ENCODE peak calls at places on chromosomes 5 and 9, in seven cellular contexts. One of them, this sample, is unnamed.

GRCh38 chr5:123261752-123262151 is 161.5 kb downstream of the CEP120 start:
- DNase-seq in Peyer's patch: no peak
- DNase-seq in stimulated activated naive CD8-positive, alpha-beta T cell treated with anti-CD3 and anti-CD28 coated beads, Interleukin-15, amount 100 ng/mL, for 72 hours: no peak
- DNase-seq in CD4-positive, alpha-beta T cell: no peak
- DNase-seq in stimulated activated CD8-positive, alpha-beta memory T cell treated with anti-CD3 and anti-CD28 coated beads, Interleukin-12 subunit alpha, Interleukin-12 subunit beta, amount 100 ng/mL, for 4 hours: no peak
- DNase-seq in endothelial cell: no peak
- DNase-seq in endodermal cell: no peak
- DNase-seq in this sample: no peak

GRCh38 chr5:122704247-122705036 is 70.4 kb upstream of the SNX2 start:
- DNase-seq in endodermal cell: no peak
- DNase-seq in stimulated activated CD8-positive, alpha-beta memory T cell treated with anti-CD3 and anti-CD28 coated beads, Interleukin-12 subunit alpha, Interleukin-12 subunit beta, amount 100 ng/mL, for 4 hours: no peak
- DNase-seq in CD4-positive, alpha-beta T cell: no peak
- DNase-seq in stimulated activated naive CD8-positive, alpha-beta T cell treated with anti-CD3 and anti-CD28 coated beads, Interleukin-15, amount 100 ng/mL, for 72 hours: no peak
- DNase-seq in Peyer's patch: no peak
- DNase-seq in endothelial cell: no peak
- DNase-seq in this sample: no peak

GRCh38 chr5:108830705-108831276 is 83.1 kb downstream of the FER start:
- DNase-seq in stimulated activated CD8-positive, alpha-beta memory T cell treated with anti-CD3 and anti-CD28 coated beads, Interleukin-12 subunit alpha, Interleukin-12 subunit beta, amount 100 ng/mL, for 4 hours: no peak
- DNase-seq in CD4-positive, alpha-beta T cell: no peak
- DNase-seq in endodermal cell: no peak
- DNase-seq in endothelial cell: no peak
- DNase-seq in stimulated activated naive CD8-positive, alpha-beta T cell treated with anti-CD3 and anti-CD28 coated beads, Interleukin-15, amount 100 ng/mL, for 72 hours: no peak
- DNase-seq in Peyer's patch: no peak
- DNase-seq in this sample: no peak

GRCh38 chr9:16131269-16131668 is 578.4 kb downstream of the CCDC171 start:
- DNase-seq in Peyer's patch: no peak
- DNase-seq in stimulated activated CD8-positive, alpha-beta memory T cell treated with anti-CD3 and anti-CD28 coated beads, Interleukin-12 subunit alpha, Interleukin-12 subunit beta, amount 100 ng/mL, for 4 hours: no peak
- DNase-seq in endothelial cell: peak
- DNase-seq in endodermal cell: peak
- DNase-seq in stimulated activated naive CD8-positive, alpha-beta T cell treated with anti-CD3 and anti-CD28 coated beads, Interleukin-15, amount 100 ng/mL, for 72 hours: no peak
- DNase-seq in CD4-positive, alpha-beta T cell: no peak
- DNase-seq in this sample: no peak

GRCh38 chr5:91787718-91788117 is 404.6 kb upstream of the ARRDC3 start:
- DNase-seq in endothelial cell: no peak
- DNase-seq in stimulated activated naive CD8-positive, alpha-beta T cell treated with anti-CD3 and anti-CD28 coated beads, Interleukin-15, amount 100 ng/mL, for 72 hours: no peak
- DNase-seq in Peyer's patch: no peak
- DNase-seq in endodermal cell: no peak
- DNase-seq in CD4-positive, alpha-beta T cell: no peak
- DNase-seq in stimulated activated CD8-positive, alpha-beta memory T cell treated with anti-CD3 and anti-CD28 coated beads, Interleukin-12 subunit alpha, Interleukin-12 subunit beta, amount 100 ng/mL, for 4 hours: no peak
- DNase-seq in this sample: no peak

GRCh38 chr5:94691947-94692346 is 73.5 kb downstream of the SLF1 start:
- DNase-seq in endothelial cell: peak
- DNase-seq in stimulated activated CD8-positive, alpha-beta memory T cell treated with anti-CD3 and anti-CD28 coated beads, Interleukin-12 subunit alpha, Interleukin-12 subunit beta, amount 100 ng/mL, for 4 hours: no peak
- DNase-seq in stimulated activated naive CD8-positive, alpha-beta T cell treated with anti-CD3 and anti-CD28 coated beads, Interleukin-15, amount 100 ng/mL, for 72 hours: no peak
- DNase-seq in endodermal cell: no peak
- DNase-seq in Peyer's patch: no peak
- DNase-seq in CD4-positive, alpha-beta T cell: no peak
- DNase-seq in this sample: no peak

GRCh38 chr5:77791926-77792325 is 15.8 kb upstream of the TBCA start:
- DNase-seq in endothelial cell: no peak
- DNase-seq in Peyer's patch: no peak
- DNase-seq in endodermal cell: no peak
- DNase-seq in stimulated activated naive CD8-positive, alpha-beta T cell treated with anti-CD3 and anti-CD28 coated beads, Interleukin-15, amount 100 ng/mL, for 72 hours: no peak
- DNase-seq in stimulated activated CD8-positive, alpha-beta memory T cell treated with anti-CD3 and anti-CD28 coated beads, Interleukin-12 subunit alpha, Interleukin-12 subunit beta, amount 100 ng/mL, for 4 hours: no peak
- DNase-seq in CD4-positive, alpha-beta T cell: no peak
- DNase-seq in this sample: no peak

GRCh38 chr9:126421567-126422428 is 95.2 kb downstream of the MVB12B start:
- DNase-seq in stimulated activated CD8-positive, alpha-beta memory T cell treated with anti-CD3 and anti-CD28 coated beads, Interleukin-12 subunit alpha, Interleukin-12 subunit beta, amount 100 ng/mL, for 4 hours: no peak
- DNase-seq in Peyer's patch: no peak
- DNase-seq in CD4-positive, alpha-beta T cell: no peak
- DNase-seq in endothelial cell: no peak
- DNase-seq in endodermal cell: peak
- DNase-seq in stimulated activated naive CD8-positive, alpha-beta T cell treated with anti-CD3 and anti-CD28 coated beads, Interleukin-15, amount 100 ng/mL, for 72 hours: no peak
- DNase-seq in this sample: no peak

GRCh38 chr5:33854733-33855151 is 37.0 kb downstream of the ADAMTS12 start:
- DNase-seq in endodermal cell: no peak
- DNase-seq in stimulated activated naive CD8-positive, alpha-beta T cell treated with anti-CD3 and anti-CD28 coated beads, Interleukin-15, amount 100 ng/mL, for 72 hours: no peak
- DNase-seq in CD4-positive, alpha-beta T cell: no peak
- DNase-seq in endothelial cell: no peak
- DNase-seq in Peyer's patch: no peak
- DNase-seq in stimulated activated CD8-positive, alpha-beta memory T cell treated with anti-CD3 and anti-CD28 coated beads, Interleukin-12 subunit alpha, Interleukin-12 subunit beta, amount 100 ng/mL, for 4 hours: no peak
- DNase-seq in this sample: no peak

GRCh38 chr5:146519554-146519953 is 3.6 kb upstream of the GPR151 start:
- DNase-seq in stimulated activated naive CD8-positive, alpha-beta T cell treated with anti-CD3 and anti-CD28 coated beads, Interleukin-15, amount 100 ng/mL, for 72 hours: no peak
- DNase-seq in endodermal cell: no peak
- DNase-seq in stimulated activated CD8-positive, alpha-beta memory T cell treated with anti-CD3 and anti-CD28 coated beads, Interleukin-12 subunit alpha, Interleukin-12 subunit beta, amount 100 ng/mL, for 4 hours: no peak
- DNase-seq in CD4-positive, alpha-beta T cell: no peak
- DNase-seq in Peyer's patch: no peak
- DNase-seq in endothelial cell: no peak
- DNase-seq in this sample: no peak

GRCh38 chr5:54446169-54446786 is 9.2 kb upstream of the HSPB3 start:
- DNase-seq in stimulated activated naive CD8-positive, alpha-beta T cell treated with anti-CD3 and anti-CD28 coated beads, Interleukin-15, amount 100 ng/mL, for 72 hours: no peak
- DNase-seq in Peyer's patch: no peak
- DNase-seq in endothelial cell: no peak
- DNase-seq in CD4-positive, alpha-beta T cell: no peak
- DNase-seq in stimulated activated CD8-positive, alpha-beta memory T cell treated with anti-CD3 and anti-CD28 coated beads, Interleukin-12 subunit alpha, Interleukin-12 subunit beta, amount 100 ng/mL, for 4 hours: no peak
- DNase-seq in endodermal cell: no peak
- DNase-seq in this sample: no peak

GRCh38 chr5:107320851-107321250 is 349.9 kb downstream of the EFNA5 start:
- DNase-seq in endodermal cell: no peak
- DNase-seq in stimulated activated CD8-positive, alpha-beta memory T cell treated with anti-CD3 and anti-CD28 coated beads, Interleukin-12 subunit alpha, Interleukin-12 subunit beta, amount 100 ng/mL, for 4 hours: no peak
- DNase-seq in Peyer's patch: no peak
- DNase-seq in CD4-positive, alpha-beta T cell: no peak
- DNase-seq in stimulated activated naive CD8-positive, alpha-beta T cell treated with anti-CD3 and anti-CD28 coated beads, Interleukin-15, amount 100 ng/mL, for 72 hours: no peak
- DNase-seq in endothelial cell: no peak
- DNase-seq in this sample: no peak

GRCh38 chr5:109921735-109922395 is 232.1 kb downstream of the MAN2A1 start:
- DNase-seq in endothelial cell: no peak
- DNase-seq in Peyer's patch: no peak
- DNase-seq in stimulated activated naive CD8-positive, alpha-beta T cell treated with anti-CD3 and anti-CD28 coated beads, Interleukin-15, amount 100 ng/mL, for 72 hours: peak
- DNase-seq in CD4-positive, alpha-beta T cell: peak
- DNase-seq in endodermal cell: no peak
- DNase-seq in stimulated activated CD8-positive, alpha-beta memory T cell treated with anti-CD3 and anti-CD28 coated beads, Interleukin-12 subunit alpha, Interleukin-12 subunit beta, amount 100 ng/mL, for 4 hours: peak
- DNase-seq in this sample: no peak

GRCh38 chr5:148135091-148136048 is 33.0 kb upstream of the SPINK14 start:
- DNase-seq in CD4-positive, alpha-beta T cell: no peak
- DNase-seq in stimulated activated CD8-positive, alpha-beta memory T cell treated with anti-CD3 and anti-CD28 coated beads, Interleukin-12 subunit alpha, Interleukin-12 subunit beta, amount 100 ng/mL, for 4 hours: no peak
- DNase-seq in endodermal cell: no peak
- DNase-seq in endothelial cell: no peak
- DNase-seq in stimulated activated naive CD8-positive, alpha-beta T cell treated with anti-CD3 and anti-CD28 coated beads, Interleukin-15, amount 100 ng/mL, for 72 hours: no peak
- DNase-seq in Peyer's patch: no peak
- DNase-seq in this sample: no peak

GRCh38 chr9:4118666-4119065 is 181.2 kb downstream of the GLIS3 start:
- DNase-seq in Peyer's patch: no peak
- DNase-seq in CD4-positive, alpha-beta T cell: no peak
- DNase-seq in endothelial cell: no peak
- DNase-seq in stimulated activated CD8-positive, alpha-beta memory T cell treated with anti-CD3 and anti-CD28 coated beads, Interleukin-12 subunit alpha, Interleukin-12 subunit beta, amount 100 ng/mL, for 4 hours: no peak
- DNase-seq in stimulated activated naive CD8-positive, alpha-beta T cell treated with anti-CD3 and anti-CD28 coated beads, Interleukin-15, amount 100 ng/mL, for 72 hours: no peak
- DNase-seq in endodermal cell: no peak
- DNase-seq in this sample: no peak

GRCh38 chr5:163489055-163489744 is 16.2 kb upstream of the MAT2B start:
- DNase-seq in CD4-positive, alpha-beta T cell: no peak
- DNase-seq in Peyer's patch: no peak
- DNase-seq in endodermal cell: peak
- DNase-seq in stimulated activated naive CD8-positive, alpha-beta T cell treated with anti-CD3 and anti-CD28 coated beads, Interleukin-15, amount 100 ng/mL, for 72 hours: no peak
- DNase-seq in endothelial cell: peak
- DNase-seq in stimulated activated CD8-positive, alpha-beta memory T cell treated with anti-CD3 and anti-CD28 coated beads, Interleukin-12 subunit alpha, Interleukin-12 subunit beta, amount 100 ng/mL, for 4 hours: no peak
- DNase-seq in this sample: no peak

GRCh38 chr5:178380086-178380485 is 147.5 kb upstream of the PHYKPL start:
- DNase-seq in CD4-positive, alpha-beta T cell: no peak
- DNase-seq in endothelial cell: no peak
- DNase-seq in stimulated activated naive CD8-positive, alpha-beta T cell treated with anti-CD3 and anti-CD28 coated beads, Interleukin-15, amount 100 ng/mL, for 72 hours: no peak
- DNase-seq in Peyer's patch: no peak
- DNase-seq in endodermal cell: no peak
- DNase-seq in stimulated activated CD8-positive, alpha-beta memory T cell treated with anti-CD3 and anti-CD28 coated beads, Interleukin-12 subunit alpha, Interleukin-12 subunit beta, amount 100 ng/mL, for 4 hours: no peak
- DNase-seq in this sample: no peak

GRCh38 chr9:137454506-137455360 is 4.4 kb downstream of the NSMF start:
- DNase-seq in stimulated activated naive CD8-positive, alpha-beta T cell treated with anti-CD3 and anti-CD28 coated beads, Interleukin-15, amount 100 ng/mL, for 72 hours: no peak
- DNase-seq in Peyer's patch: peak
- DNase-seq in endothelial cell: peak
- DNase-seq in CD4-positive, alpha-beta T cell: no peak
- DNase-seq in endodermal cell: peak
- DNase-seq in stimulated activated CD8-positive, alpha-beta memory T cell treated with anti-CD3 and anti-CD28 coated beads, Interleukin-12 subunit alpha, Interleukin-12 subunit beta, amount 100 ng/mL, for 4 hours: no peak
- DNase-seq in this sample: peak

GRCh38 chr5:58794875-58795274 is 212.0 kb downstream of the RAB3C start:
- DNase-seq in endodermal cell: no peak
- DNase-seq in stimulated activated CD8-positive, alpha-beta memory T cell treated with anti-CD3 and anti-CD28 coated beads, Interleukin-12 subunit alpha, Interleukin-12 subunit beta, amount 100 ng/mL, for 4 hours: no peak
- DNase-seq in Peyer's patch: no peak
- DNase-seq in CD4-positive, alpha-beta T cell: no peak
- DNase-seq in stimulated activated naive CD8-positive, alpha-beta T cell treated with anti-CD3 and anti-CD28 coated beads, Interleukin-15, amount 100 ng/mL, for 72 hours: no peak
- DNase-seq in endothelial cell: no peak
- DNase-seq in this sample: no peak

GRCh38 chr5:61168951-61169350 is 6.7 kb upstream of the SMIM15 start:
- DNase-seq in stimulated activated CD8-positive, alpha-beta memory T cell treated with anti-CD3 and anti-CD28 coated beads, Interleukin-12 subunit alpha, Interleukin-12 subunit beta, amount 100 ng/mL, for 4 hours: no peak
- DNase-seq in endodermal cell: no peak
- DNase-seq in stimulated activated naive CD8-positive, alpha-beta T cell treated with anti-CD3 and anti-CD28 coated beads, Interleukin-15, amount 100 ng/mL, for 72 hours: no peak
- DNase-seq in Peyer's patch: no peak
- DNase-seq in CD4-positive, alpha-beta T cell: no peak
- DNase-seq in endothelial cell: no peak
- DNase-seq in this sample: no peak

GRCh38 chr5:1151316-1151715 is 39.5 kb upstream of the SLC12A7 start:
- DNase-seq in Peyer's patch: no peak
- DNase-seq in endothelial cell: no peak
- DNase-seq in endodermal cell: no peak
- DNase-seq in stimulated activated CD8-positive, alpha-beta memory T cell treated with anti-CD3 and anti-CD28 coated beads, Interleukin-12 subunit alpha, Interleukin-12 subunit beta, amount 100 ng/mL, for 4 hours: no peak
- DNase-seq in CD4-positive, alpha-beta T cell: no peak
- DNase-seq in stimulated activated naive CD8-positive, alpha-beta T cell treated with anti-CD3 and anti-CD28 coated beads, Interleukin-15, amount 100 ng/mL, for 72 hours: no peak
- DNase-seq in this sample: no peak

GRCh38 chr9:76766126-76766525 is 1.9 kb downstream of the PCA3 start:
- DNase-seq in Peyer's patch: no peak
- DNase-seq in endothelial cell: no peak
- DNase-seq in stimulated activated naive CD8-positive, alpha-beta T cell treated with anti-CD3 and anti-CD28 coated beads, Interleukin-15, amount 100 ng/mL, for 72 hours: no peak
- DNase-seq in stimulated activated CD8-positive, alpha-beta memory T cell treated with anti-CD3 and anti-CD28 coated beads, Interleukin-12 subunit alpha, Interleukin-12 subunit beta, amount 100 ng/mL, for 4 hours: no peak
- DNase-seq in CD4-positive, alpha-beta T cell: no peak
- DNase-seq in endodermal cell: no peak
- DNase-seq in this sample: no peak

This sample was measured in mucosa of gallbladder.